ENCODE peak calls at places on chromosomes 7 and 10, in seven cellular contexts. J is AG04449, N is epithelial cell of esophagus, H is lower leg skin, K is A549, F is HFFc6, Y is dorsolateral prefrontal cortex. L is an unnamed sample.

GRCh38 chr10:43843331-43844101 is 194.8 kb upstream of the ZNF32 start:
- DNase-seq in F (peak), N (no peak), J (peak), Y (no peak), K (no peak), H (no peak), L (no peak)

GRCh38 chr10:15202639-15203038 is 34.1 kb upstream of the NMT2 start:
- DNase-seq in F (no peak), Y (no peak), J (no peak), K (no peak), H (no peak), N (no peak), L (no peak)

GRCh38 chr10:118712930-118713634 is 41.7 kb downstream of the CACUL1 start:
- DNase-seq in N (no peak), H (no peak), K (no peak), J (no peak), F (no peak), Y (no peak), L (no peak)

GRCh38 chr10:5775705-5776104 is 37.5 kb downstream of the GDI2 start:
- DNase-seq in J (no peak), H (no peak), F (no peak), K (no peak), N (no peak), Y (no peak), L (peak)

GRCh38 chr7:20327047-20327446 is 3.7 kb upstream of the ITGB8 start:
- DNase-seq in F (no peak), Y (no peak), H (no peak), K (no peak), J (no peak), N (peak), L (no peak)

GRCh38 chr7:148527717-148528168 is 62.8 kb upstream of the C7orf33 start:
- DNase-seq in K (peak), H (no peak), F (peak), J (peak), N (peak), Y (peak), L (peak)

GRCh38 chr10:68202965-68203358 is 29.0 kb downstream of the ATOH7 start:
- DNase-seq in J (no peak), Y (no peak), N (peak), H (no peak), K (no peak), F (peak), L (no peak)

GRCh38 chr7:94145602-94146001 is 141.4 kb upstream of the BET1 start:
- DNase-seq in Y (no peak), K (no peak), F (peak), N (no peak), J (no peak), H (no peak), L (no peak)

GRCh38 chr7:148390381-148390780 is 200.2 kb upstream of the C7orf33 start:
- DNase-seq in H (no peak), Y (no peak), F (no peak), J (no peak), K (no peak), N (no peak), L (no peak)

GRCh38 chr7:132276986-132277716 is 299.1 kb downstream of the PLXNA4 start:
- DNase-seq in Y (peak), N (peak), K (peak), H (no peak), F (peak), J (no peak), L (no peak)

GRCh38 chr10:117860823-117861222 is 185.9 kb downstream of the RAB11FIP2 start:
- DNase-seq in H (no peak), Y (no peak), J (no peak), N (peak), F (no peak), K (peak), L (no peak)

GRCh38 chr7:128374041-128374440 is 12.6 kb upstream of the PRRT4 start:
- DNase-seq in F (no peak), J (no peak), H (no peak), N (no peak), K (no peak), Y (no peak), L (no peak)